ENCODE peak calls at places on chromosomes 11 and 22, in ten cellular contexts. One of them, this sample, is unnamed.
A peak's percentile ranks its signal among the peaks of the same experiment; 100 is the strongest.

GRCh38 chr11:104897891-104898684 is at the start of gene CASP12:
- DNase-seq in A549: no peak
- DNase-seq in hepatocyte: peak; percentile 6
- DNase-seq in OCI-LY7: no peak
- DNase-seq in GM23248: no peak
- DNase-seq in right lobe of liver: no peak
- DNase-seq in spleen: no peak
- DNase-seq in lower lobe of right lung: no peak
- DNase-seq in IMR-90: peak; percentile 32
- DNase-seq in uterus: no peak
- DNase-seq in this sample: no peak

GRCh38 chr11:125070699-125071254 is 7.7 kb downstream of the SLC37A2 start:
- DNase-seq in lower lobe of right lung: peak; percentile 87
- DNase-seq in right lobe of liver: peak; percentile 78
- DNase-seq in spleen: peak; percentile 90
- DNase-seq in A549: no peak
- DNase-seq in GM23248: peak; percentile 90
- DNase-seq in uterus: peak; percentile 36
- DNase-seq in IMR-90: peak; percentile 64
- DNase-seq in OCI-LY7: peak; percentile 33
- DNase-seq in hepatocyte: peak; percentile 71
- DNase-seq in this sample: no peak

GRCh38 chr11:100709233-100709999 is 22.3 kb downstream of the ARHGAP42 start:
- DNase-seq in right lobe of liver: no peak
- DNase-seq in A549: no peak
- DNase-seq in GM23248: peak; percentile 5
- DNase-seq in lower lobe of right lung: no peak
- DNase-seq in OCI-LY7: no peak
- DNase-seq in spleen: no peak
- DNase-seq in IMR-90: peak; percentile 56
- DNase-seq in uterus: no peak
- DNase-seq in hepatocyte: no peak
- DNase-seq in this sample: no peak

GRCh38 chr11:12167098-12167999 is 57.0 kb downstream of the MICAL2 start:
- DNase-seq in uterus: no peak
- DNase-seq in OCI-LY7: no peak
- DNase-seq in A549: peak; percentile 92
- DNase-seq in GM23248: peak; percentile 89
- DNase-seq in IMR-90: peak; percentile 97
- DNase-seq in hepatocyte: peak; percentile 75
- DNase-seq in lower lobe of right lung: no peak
- DNase-seq in right lobe of liver: no peak
- DNase-seq in spleen: no peak
- DNase-seq in this sample: peak; percentile 92

GRCh38 chr22:47324435-47324990 is 562.1 kb downstream of the TBC1D22A start:
- DNase-seq in spleen: no peak
- DNase-seq in IMR-90: no peak
- DNase-seq in right lobe of liver: no peak
- DNase-seq in uterus: no peak
- DNase-seq in GM23248: no peak
- DNase-seq in hepatocyte: no peak
- DNase-seq in A549: no peak
- DNase-seq in lower lobe of right lung: no peak
- DNase-seq in OCI-LY7: no peak
- DNase-seq in this sample: no peak

GRCh38 chr11:134670961-134671370 is 258.9 kb upstream of the B3GAT1 start:
- DNase-seq in spleen: peak; percentile 48
- DNase-seq in OCI-LY7: no peak
- DNase-seq in IMR-90: no peak
- DNase-seq in GM23248: no peak
- DNase-seq in hepatocyte: no peak
- DNase-seq in right lobe of liver: no peak
- DNase-seq in uterus: no peak
- DNase-seq in lower lobe of right lung: no peak
- DNase-seq in A549: no peak
- DNase-seq in this sample: no peak

GRCh38 chr11:16356057-16356750 is at the start of gene SOX6:
- DNase-seq in IMR-90: peak; percentile 67
- DNase-seq in spleen: no peak
- DNase-seq in hepatocyte: peak; percentile 52
- DNase-seq in OCI-LY7: no peak
- DNase-seq in right lobe of liver: no peak
- DNase-seq in lower lobe of right lung: no peak
- DNase-seq in uterus: no peak
- DNase-seq in A549: no peak
- DNase-seq in GM23248: no peak
- DNase-seq in this sample: peak; percentile 58

GRCh38 chr11:55172734-55173415 is 89.1 kb upstream of the TRIM48 start:
- DNase-seq in GM23248: no peak
- DNase-seq in lower lobe of right lung: no peak
- DNase-seq in right lobe of liver: no peak
- DNase-seq in OCI-LY7: no peak
- DNase-seq in A549: no peak
- DNase-seq in uterus: no peak
- DNase-seq in hepatocyte: no peak
- DNase-seq in IMR-90: no peak
- DNase-seq in spleen: peak; percentile 24
- DNase-seq in this sample: peak; percentile 25

GRCh38 chr22:36900225-36900624 is 13.2 kb upstream of the CSF2RB start:
- DNase-seq in spleen: no peak
- DNase-seq in uterus: no peak
- DNase-seq in OCI-LY7: no peak
- DNase-seq in right lobe of liver: no peak
- DNase-seq in A549: no peak
- DNase-seq in hepatocyte: no peak
- DNase-seq in lower lobe of right lung: no peak
- DNase-seq in GM23248: no peak
- DNase-seq in IMR-90: no peak
- DNase-seq in this sample: no peak

GRCh38 chr11:101127348-101127698 is 2.3 kb downstream of the PGR start:
- DNase-seq in IMR-90: no peak
- DNase-seq in GM23248: peak; percentile 29
- DNase-seq in lower lobe of right lung: peak; percentile 48
- DNase-seq in OCI-LY7: no peak
- DNase-seq in A549: no peak
- DNase-seq in uterus: peak; percentile 38
- DNase-seq in hepatocyte: peak; percentile 28
- DNase-seq in right lobe of liver: peak; percentile 40
- DNase-seq in spleen: no peak
- DNase-seq in this sample: no peak

GRCh38 chr11:10524471-10524870 is 16.5 kb downstream of the RNF141 start:
- DNase-seq in IMR-90: no peak
- DNase-seq in uterus: no peak
- DNase-seq in A549: no peak
- DNase-seq in GM23248: no peak
- DNase-seq in hepatocyte: no peak
- DNase-seq in OCI-LY7: no peak
- DNase-seq in spleen: no peak
- DNase-seq in right lobe of liver: no peak
- DNase-seq in lower lobe of right lung: no peak
- DNase-seq in this sample: no peak

GRCh38 chr11:10526974-10527918 is 13.7 kb downstream of the RNF141 start:
- DNase-seq in IMR-90: peak; percentile 66
- DNase-seq in spleen: no peak
- DNase-seq in OCI-LY7: no peak
- DNase-seq in lower lobe of right lung: no peak
- DNase-seq in right lobe of liver: no peak
- DNase-seq in A549: peak; percentile 42
- DNase-seq in uterus: no peak
- DNase-seq in hepatocyte: no peak
- DNase-seq in GM23248: peak; percentile 44
- DNase-seq in this sample: no peak

GRCh38 chr11:10533323-10533722 is 7.7 kb downstream of the RNF141 start:
- DNase-seq in IMR-90: no peak
- DNase-seq in hepatocyte: no peak
- DNase-seq in GM23248: no peak
- DNase-seq in A549: no peak
- DNase-seq in OCI-LY7: no peak
- DNase-seq in uterus: no peak
- DNase-seq in lower lobe of right lung: no peak
- DNase-seq in spleen: no peak
- DNase-seq in right lobe of liver: no peak
- DNase-seq in this sample: no peak

GRCh38 chr11:10528121-10528520 is 12.9 kb downstream of the RNF141 start:
- DNase-seq in hepatocyte: no peak
- DNase-seq in right lobe of liver: no peak
- DNase-seq in OCI-LY7: no peak
- DNase-seq in A549: no peak
- DNase-seq in uterus: no peak
- DNase-seq in lower lobe of right lung: no peak
- DNase-seq in spleen: no peak
- DNase-seq in IMR-90: peak; percentile 69
- DNase-seq in GM23248: no peak
- DNase-seq in this sample: no peak

GRCh38 chr11:10529279-10529678 is 11.7 kb downstream of the RNF141 start:
- DNase-seq in IMR-90: peak; percentile 78
- DNase-seq in uterus: no peak
- DNase-seq in A549: no peak
- DNase-seq in lower lobe of right lung: no peak
- DNase-seq in right lobe of liver: no peak
- DNase-seq in OCI-LY7: no peak
- DNase-seq in hepatocyte: no peak
- DNase-seq in GM23248: peak; percentile 53
- DNase-seq in spleen: no peak
- DNase-seq in this sample: no peak
- H3K4me3 ChIP-seq in IMR-90: no peak overlapping the region
- H3K4me3 ChIP-seq in uterus: no peak overlapping the region
- H3K4me3 ChIP-seq in A549: no peak overlapping the region
- H3K4me3 ChIP-seq in lower lobe of right lung: no peak overlapping the region
- H3K4me3 ChIP-seq in right lobe of liver: no peak overlapping the region
- H3K4me3 ChIP-seq in OCI-LY7: no peak overlapping the region
- H3K4me3 ChIP-seq in hepatocyte: no peak overlapping the region
- H3K4me3 ChIP-seq in GM23248: no peak overlapping the region
- H3K4me3 ChIP-seq in spleen: no peak overlapping the region
- H3K4me3 ChIP-seq in this sample: no peak overlapping the region

GRCh38 chr22:25698461-25698860 is 43.5 kb upstream of the MYO18B start:
- DNase-seq in uterus: no peak
- DNase-seq in GM23248: no peak
- DNase-seq in hepatocyte: no peak
- DNase-seq in right lobe of liver: no peak
- DNase-seq in OCI-LY7: no peak
- DNase-seq in lower lobe of right lung: no peak
- DNase-seq in spleen: no peak
- DNase-seq in IMR-90: no peak
- DNase-seq in A549: no peak
- DNase-seq in this sample: no peak
- H3K4me1 ChIP-seq in uterus: no peaks in the 10 kb centered on the region
- H3K4me1 ChIP-seq in GM23248: no peaks in the 10 kb centered on the region
- H3K4me1 ChIP-seq in hepatocyte: peaks cover 11% of the 10 kb centered on the region
- H3K4me1 ChIP-seq in right lobe of liver: no peaks in the 10 kb centered on the region
- H3K4me1 ChIP-seq in OCI-LY7: peaks cover 3% of the 10 kb centered on the region
- H3K4me1 ChIP-seq in lower lobe of right lung: no peaks in the 10 kb centered on the region
- H3K4me1 ChIP-seq in spleen: no peaks in the 10 kb centered on the region
- H3K4me1 ChIP-seq in IMR-90: no peaks in the 10 kb centered on the region
- H3K4me1 ChIP-seq in A549: no peaks in the 10 kb centered on the region
- H3K4me1 ChIP-seq in this sample: no peaks in the 10 kb centered on the region

GRCh38 chr11:126538071-126538470 is 182.6 kb downstream of the ST3GAL4 start:
- DNase-seq in spleen: no peak
- DNase-seq in uterus: no peak
- DNase-seq in A549: no peak
- DNase-seq in lower lobe of right lung: no peak
- DNase-seq in IMR-90: no peak
- DNase-seq in GM23248: no peak
- DNase-seq in hepatocyte: no peak
- DNase-seq in right lobe of liver: no peak
- DNase-seq in OCI-LY7: no peak
- DNase-seq in this sample: no peak
- H3K4me3 ChIP-seq in spleen: no peak overlapping the region
- H3K4me3 ChIP-seq in uterus: no peak overlapping the region
- H3K4me3 ChIP-seq in A549: no peak overlapping the region
- H3K4me3 ChIP-seq in lower lobe of right lung: no peak overlapping the region
- H3K4me3 ChIP-seq in IMR-90: no peak overlapping the region
- H3K4me3 ChIP-seq in GM23248: no peak overlapping the region
- H3K4me3 ChIP-seq in hepatocyte: no peak overlapping the region
- H3K4me3 ChIP-seq in right lobe of liver: no peak overlapping the region
- H3K4me3 ChIP-seq in OCI-LY7: no peak overlapping the region
- H3K4me3 ChIP-seq in this sample: no peak overlapping the region

GRCh38 chr11:36313750-36314500 is 17.8 kb downstream of the PRR5L start:
- DNase-seq in lower lobe of right lung: no peak
- DNase-seq in hepatocyte: no peak
- DNase-seq in right lobe of liver: no peak
- DNase-seq in spleen: no peak
- DNase-seq in IMR-90: no peak
- DNase-seq in uterus: no peak
- DNase-seq in A549: no peak
- DNase-seq in OCI-LY7: no peak
- DNase-seq in GM23248: no peak
- DNase-seq in this sample: no peak

GRCh38 chr11:36313073-36313472 is 17.0 kb downstream of the PRR5L start:
- DNase-seq in IMR-90: no peak
- DNase-seq in lower lobe of right lung: no peak
- DNase-seq in uterus: no peak
- DNase-seq in right lobe of liver: no peak
- DNase-seq in spleen: no peak
- DNase-seq in hepatocyte: no peak
- DNase-seq in GM23248: no peak
- DNase-seq in A549: no peak
- DNase-seq in OCI-LY7: no peak
- DNase-seq in this sample: no peak

GRCh38 chr11:36312593-36312990 is 16.5 kb downstream of the PRR5L start:
- DNase-seq in right lobe of liver: no peak
- DNase-seq in IMR-90: peak; percentile 86
- DNase-seq in lower lobe of right lung: no peak
- DNase-seq in GM23248: peak; percentile 43
- DNase-seq in OCI-LY7: no peak
- DNase-seq in hepatocyte: peak; percentile 39
- DNase-seq in spleen: no peak
- DNase-seq in uterus: no peak
- DNase-seq in A549: peak; percentile 42
- DNase-seq in this sample: peak; percentile 66

GRCh38 chr11:36309779-36310178 is 13.7 kb downstream of the PRR5L start:
- DNase-seq in uterus: no peak
- DNase-seq in lower lobe of right lung: no peak
- DNase-seq in GM23248: no peak
- DNase-seq in right lobe of liver: no peak
- DNase-seq in OCI-LY7: no peak
- DNase-seq in hepatocyte: no peak
- DNase-seq in IMR-90: peak; percentile 10
- DNase-seq in spleen: no peak
- DNase-seq in A549: no peak
- DNase-seq in this sample: no peak

DNA sequence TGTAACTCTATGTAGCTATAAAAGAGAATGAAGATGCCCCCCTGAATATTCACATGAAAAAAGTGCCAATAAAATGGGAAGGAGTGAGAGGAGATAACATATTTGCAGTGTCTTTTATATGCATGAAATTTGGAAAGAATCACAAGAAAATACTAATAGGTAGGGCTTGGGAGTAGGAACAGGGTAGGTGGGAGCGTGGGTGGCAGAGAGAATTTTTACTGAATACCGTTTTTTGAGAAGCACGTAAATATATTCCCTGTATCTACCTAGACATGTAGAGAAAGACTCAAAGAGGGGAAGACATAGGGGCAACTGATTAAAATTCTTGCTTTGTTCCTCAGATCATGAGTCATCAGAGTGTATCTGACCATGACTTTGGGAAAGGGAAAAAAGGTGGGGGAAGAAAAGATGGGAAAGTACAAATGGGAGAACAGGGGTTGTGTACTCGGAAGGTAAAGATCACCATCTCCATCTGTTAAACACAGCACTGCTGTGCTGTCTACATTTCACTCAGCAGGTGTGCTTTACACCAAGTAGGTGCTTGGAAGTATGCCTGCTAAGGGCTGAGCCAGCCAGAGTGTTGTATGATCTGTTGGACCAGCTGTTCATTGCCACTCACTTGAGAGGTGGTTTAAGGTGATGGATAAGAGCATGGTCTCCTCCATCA is 16.0 kb downstream of the PRR5L start:
- DNase-seq in IMR-90: peak; percentile 5
- DNase-seq in spleen: no peak
- DNase-seq in right lobe of liver: no peak
- DNase-seq in OCI-LY7: no peak
- DNase-seq in uterus: no peak
- DNase-seq in hepatocyte: no peak
- DNase-seq in lower lobe of right lung: no peak
- DNase-seq in GM23248: peak; percentile 12
- DNase-seq in A549: no peak
- DNase-seq in this sample: no peak
- H3K4me1 ChIP-seq in IMR-90: peaks cover 5% of the 10 kb centered on the region
- H3K4me1 ChIP-seq in spleen: peaks cover 2% of the 10 kb centered on the region
- H3K4me1 ChIP-seq in right lobe of liver: no peaks in the 10 kb centered on the region
- H3K4me1 ChIP-seq in OCI-LY7: no peaks in the 10 kb centered on the region
- H3K4me1 ChIP-seq in uterus: no peaks in the 10 kb centered on the region
- H3K4me1 ChIP-seq in hepatocyte: peaks cover 8% of the 10 kb centered on the region
- H3K4me1 ChIP-seq in lower lobe of right lung: no peaks in the 10 kb centered on the region
- H3K4me1 ChIP-seq in GM23248: peaks cover 10% of the 10 kb centered on the region
- H3K4me1 ChIP-seq in A549: peaks cover 42% of the 10 kb centered on the region
- H3K4me1 ChIP-seq in this sample: peaks cover 38% of the 10 kb centered on the region

This sample was measured in SJSA1.